ENCODE peak calls at places on chromosome 17, in seven cellular contexts. E is SHP77, D is progenitor cell of endocrine pancreas, S is sigmoid colon, R is psoas muscle, U is nephron progenitor cell, T is T1000. J is an unnamed sample.

GRCh38 chr17:50259484-50260324 is 14.6 kb upstream of the TMEM92 start:
- DNase-seq in T (no peak), R (no peak), D (no peak), E (no peak), S (peak), U (no peak), J (no peak)

GRCh38 chr17:40179923-40180659 is 2.8 kb downstream of the RAPGEFL1 start:
- DNase-seq in U (no peak), E (no peak), R (no peak), D (no peak), S (no peak), T (peak), J (no peak)

GRCh38 chr17:78397681-78398101 is 19.2 kb downstream of the PGS1 start:
- DNase-seq in S (no peak), D (no peak), R (peak), T (peak), E (no peak), U (no peak), J (peak)

GRCh38 chr17:77363821-77364361 is 223.1 kb downstream of the SEC14L1 start:
- DNase-seq in E (no peak), S (peak), T (no peak), U (no peak), R (peak), D (no peak), J (no peak)

GRCh38 chr17:1485311-1485747 is 7.2 kb downstream of the MYO1C start:
- DNase-seq in S (no peak), T (peak), D (no peak), E (peak), R (peak), U (peak), J (no peak)

GRCh38 chr17:49696233-49696761 is 11.5 kb downstream of the SLC35B1 start:
- DNase-seq in E (no peak), R (no peak), T (no peak), S (no peak), D (no peak), U (no peak), J (peak)

GRCh38 chr17:1649116-1649843 is 386 bp downstream of the RILP start:
- DNase-seq in R (peak), D (no peak), E (peak), T (peak), S (peak), U (no peak), J (peak)

GRCh38 chr17:59848778-59849177 is 44.0 kb downstream of the TUBD1 start:
- DNase-seq in U (no peak), S (peak), E (no peak), T (no peak), D (no peak), R (peak), J (no peak)

GRCh38 chr17:7438050-7438614 is 1.2 kb upstream of the FGF11 start:
- DNase-seq in E (no peak), D (no peak), U (peak), R (peak), T (no peak), S (no peak), J (no peak)

GRCh38 chr17:7330099-7331015 is 1.2 kb upstream of the NEURL4 start:
- DNase-seq in D (peak), E (peak), T (peak), U (peak), S (peak), R (peak), J (peak)

GRCh38 chr17:42866216-42866615 is 15.2 kb downstream of the AOC3 start:
- DNase-seq in R (no peak), E (no peak), U (no peak), T (no peak), S (no peak), D (no peak), J (no peak)

J was measured in SJCRH30.